ENCODE peak calls at places on chromosomes 4 and X, in seven cellular contexts. E is K562, T is spleen, P is breast epithelium, C is endothelial cell of umbilical vein, H is HL-60, F is Panc1. O is an unnamed sample.
A peak's percentile ranks its signal among the peaks of the same experiment; 100 is the strongest.

GRCh38 chr4:19051751-19052296 is 1030.3 kb upstream of the LCORL start:
- DNase-seq in C (peak; percentile 2), T (no peak), E (no peak), H (no peak), P (no peak), F (no peak), O (no peak)

GRCh38 chr4:36255575-36255974 is 11.3 kb upstream of the ARAP2 start:
- DNase-seq in F (no peak), H (peak; percentile 48), T (no peak), P (no peak), C (no peak), E (no peak), O (no peak)

GRCh38 chr4:87896020-87896621 is 63.4 kb downstream of the MEPE start:
- DNase-seq in P (no peak), F (peak; percentile 8), T (no peak), E (no peak), C (peak; percentile 92), H (peak; percentile 92), O (no peak)

GRCh38 chr4:127708985-127709384 is 21.2 kb upstream of the SLC25A31 start:
- DNase-seq in P (no peak), C (peak; percentile 86), H (no peak), E (no peak), T (no peak), F (no peak), O (no peak)

GRCh38 chr4:83651846-83652245 is 115.9 kb downstream of the GPAT3 start:
- DNase-seq in H (no peak), T (no peak), F (no peak), P (no peak), C (no peak), E (no peak), O (no peak)

GRCh38 chr4:57114973-57115372 is 4.8 kb upstream of the IGFBP7 start:
- DNase-seq in P (no peak), E (no peak), C (peak; percentile 43), H (no peak), T (no peak), F (no peak), O (no peak)

GRCh38 chr4:114780205-114780604 is 181.6 kb downstream of the UGT8 start:
- DNase-seq in H (no peak), C (peak; percentile 9), T (no peak), E (no peak), F (no peak), P (no peak), O (no peak)

GRCh38 chrX:129566081-129566480 is 26.0 kb downstream of the OCRL start:
- DNase-seq in E (no peak), C (no peak), H (no peak), T (no peak), P (no peak), F (no peak), O (no peak)

GRCh38 chr4:137203601-137204000 is 328.7 kb downstream of the PCDH18 start:
- DNase-seq in H (no peak), F (no peak), T (no peak), E (no peak), C (no peak), P (no peak), O (no peak)

GRCh38 chr4:186008057-186008456 is 60.9 kb upstream of the TLR3 start:
- DNase-seq in E (no peak), P (no peak), C (no peak), H (no peak), F (no peak), T (no peak), O (no peak)

GRCh38 chr4:11765849-11766453 is 337.3 kb upstream of the HS3ST1 start:
- DNase-seq in C (peak; percentile 75), H (peak; percentile 2), P (no peak), T (no peak), F (peak; percentile 15), E (peak; percentile 18), O (no peak)

GRCh38 chr4:108730579-108730978 is 32.3 kb downstream of the ETNPPL start:
- DNase-seq in E (no peak), F (no peak), P (no peak), C (no peak), T (no peak), H (no peak), O (no peak)

GRCh38 chr4:186651181-186651603 is 72.5 kb downstream of the FAT1 start:
- DNase-seq in H (no peak), C (no peak), P (no peak), F (no peak), T (no peak), E (no peak), O (no peak)

GRCh38 chr4:142883433-142883832 is 37.3 kb upstream of the INPP4B start:
- DNase-seq in C (peak; percentile 12), T (no peak), F (no peak), H (no peak), P (no peak), E (no peak), O (no peak)

GRCh38 chr4:1354136-1354982 is 7.4 kb downstream of the UVSSA start:
- DNase-seq in C (no peak), F (no peak), P (no peak), E (no peak), T (no peak), H (no peak), O (no peak)

GRCh38 chr4:57147335-57148060 is 37.3 kb upstream of the IGFBP7 start:
- DNase-seq in F (no peak), E (no peak), C (peak; percentile 22), T (no peak), H (no peak), P (no peak), O (no peak)

GRCh38 chr4:17066972-17067371 is 168.5 kb upstream of the LDB2 start:
- DNase-seq in H (no peak), C (peak; percentile 22), T (no peak), P (no peak), F (no peak), E (no peak), O (no peak)

GRCh38 chrX:69182818-69183375 is 17.6 kb upstream of the PJA1 start:
- DNase-seq in H (no peak), C (no peak), P (no peak), T (no peak), E (no peak), F (no peak), O (no peak)

GRCh38 chr4:129231907-129232626 is 136.1 kb downstream of the C4orf33 start:
- DNase-seq in H (no peak), E (no peak), P (no peak), C (no peak), F (no peak), T (no peak), O (no peak)

GRCh38 chr4:159141193-159141592 is 38.3 kb downstream of the RAPGEF2 start:
- DNase-seq in E (no peak), F (no peak), C (no peak), H (no peak), P (no peak), T (no peak), O (no peak)

GRCh38 chr4:119027815-119028214 is 107.8 kb upstream of the MYOZ2 start:
- DNase-seq in P (no peak), E (no peak), T (no peak), C (no peak), F (no peak), H (no peak), O (no peak)
- TF ChIP-seq POLR2AphosphoS5 in P (no peak), E (no peak), T (no peak), C (no peak), F (no peak), H (no peak), O (no peak)

GRCh38 chr4:150572704-150573504 is 9.0 kb upstream of the MAB21L2 start:
- DNase-seq in E (peak; percentile 25), F (no peak), T (no peak), C (no peak), H (no peak), P (no peak), O (no peak)

GRCh38 chr4:150570123-150570522 is 11.8 kb upstream of the MAB21L2 start:
- DNase-seq in E (no peak), C (no peak), P (no peak), F (no peak), H (no peak), T (no peak), O (no peak)

GRCh38 chr4:150570862-150571261 is 11.1 kb upstream of the MAB21L2 start:
- DNase-seq in C (no peak), T (no peak), H (no peak), E (peak; percentile 20), F (no peak), P (no peak), O (no peak)

GRCh38 chr4:150567070-150567469 is 14.9 kb upstream of the MAB21L2 start:
- DNase-seq in P (no peak), C (no peak), T (no peak), F (no peak), E (no peak), H (no peak), O (no peak)

GRCh38 chr4:150569384-150569987 is 12.5 kb upstream of the MAB21L2 start:
- DNase-seq in F (no peak), E (no peak), C (no peak), P (no peak), H (no peak), T (no peak), O (no peak)
- TF ChIP-seq POLR2AphosphoS5 in F (no peak), E (no peak), C (no peak), P (no peak), H (no peak), T (no peak), O (no peak)

DNA sequence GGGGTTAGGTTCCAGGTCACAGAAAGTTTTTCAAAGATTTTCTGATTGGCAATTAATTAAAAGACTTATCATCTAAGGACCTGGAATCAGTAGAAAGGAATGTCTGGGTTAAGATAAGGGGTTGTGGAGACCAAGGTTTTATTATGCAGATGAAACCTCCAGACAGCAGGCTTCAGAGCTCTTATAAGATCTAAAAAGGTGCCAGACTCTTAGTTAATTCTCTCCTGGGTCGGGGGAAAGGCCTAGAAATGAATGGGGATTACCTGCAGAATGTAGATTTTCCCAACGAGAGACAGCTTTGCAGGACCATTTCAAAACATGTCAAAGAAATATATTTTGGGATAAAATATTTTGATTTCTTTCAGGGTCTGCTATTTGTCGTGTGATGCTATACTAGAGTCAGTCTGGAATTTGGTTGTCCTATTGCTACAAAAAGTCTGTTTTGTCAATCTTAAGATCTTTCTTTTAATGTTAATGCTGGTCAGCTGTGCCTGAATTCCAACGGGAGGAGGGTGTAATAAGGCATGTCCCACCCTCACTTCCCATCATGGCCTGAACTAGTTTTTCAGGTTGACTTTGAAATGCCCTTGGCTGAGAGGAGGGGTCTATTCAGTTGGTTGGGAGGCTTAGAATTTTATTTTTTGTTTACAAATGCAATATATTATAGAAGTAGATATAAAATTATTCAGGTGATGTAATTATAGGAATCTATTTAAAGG is 15.8 kb downstream of the EGF start:
- DNase-seq in F (no peak), H (no peak), E (no peak), P (no peak), C (no peak), T (no peak), O (no peak)
- TF ChIP-seq POLR2AphosphoS5 in F (no peak), H (no peak), E (no peak), P (no peak), C (no peak), T (no peak), O (no peak)

GRCh38 chr4:155632314-155632713 is 34.3 kb upstream of the GUCY1A1 start:
- DNase-seq in P (no peak), H (no peak), T (no peak), E (no peak), C (no peak), F (no peak), O (no peak)

GRCh38 chr4:155629831-155630425 is 36.7 kb upstream of the GUCY1A1 start:
- DNase-seq in F (no peak), H (no peak), T (no peak), C (no peak), P (no peak), E (no peak), O (no peak)

GRCh38 chr4:155624478-155624877 is 42.2 kb upstream of the GUCY1A1 start:
- DNase-seq in T (no peak), E (no peak), P (no peak), H (no peak), F (no peak), C (no peak), O (no peak)

GRCh38 chr4:155629183-155629825 is 37.3 kb upstream of the GUCY1A1 start:
- DNase-seq in C (peak; percentile 93), H (no peak), P (no peak), T (no peak), E (no peak), F (no peak), O (no peak)
- TF ChIP-seq POLR2AphosphoS5 in C (no peak), H (no peak), P (no peak), T (no peak), E (no peak), F (no peak), O (no peak)